ENCODE peak calls at places on chromosomes 13 and 19, in five cellular contexts. U is H1, Y is K562, C is HCT116, S is GM12878. M is an unnamed sample.

GRCh38 chr13:102400619-102401125 is 1.2 kb downstream of the FGF14 start:
- DNase-seq in U (no peak), Y (no peak), C (no peak), S (no peak), M (no peak)

GRCh38 chr13:75803175-75803611 is 167.1 kb downstream of the LMO7 start:
- DNase-seq in U (peak), Y (no peak), C (no peak), S (no peak), M (no peak)

GRCh38 chr13:48251616-48252081 is 18.6 kb downstream of the ITM2B start:
- DNase-seq in U (no peak), Y (no peak), C (no peak), S (no peak), M (no peak)

GRCh38 chr19:29858000-29858596 is 46.3 kb downstream of the CCNE1 start:
- DNase-seq in U (peak), Y (peak), C (no peak), S (no peak), M (no peak)

GRCh38 chr13:111460548-111461444 is 140.4 kb downstream of the TEX29 start:
- DNase-seq in U (peak), Y (peak), C (peak), S (no peak), M (peak)

GRCh38 chr13:112674412-112675383 is 15.1 kb upstream of the ATP11A start:
- DNase-seq in U (peak), Y (no peak), C (no peak), S (no peak), M (no peak)

GRCh38 chr19:277581-278165 is 13.5 kb downstream of the PLPP2 start:
- DNase-seq in U (peak), Y (peak), C (no peak), S (no peak), M (no peak)

GRCh38 chr13:46896346-46897138 is at the start of gene HTR2A:
- DNase-seq in U (no peak), Y (no peak), C (no peak), S (no peak), M (no peak)

GRCh38 chr19:30481823-30482222 is 109.6 kb downstream of the ZNF536 start:
- DNase-seq in U (no peak), Y (no peak), C (no peak), S (no peak), M (no peak)

GRCh38 chr13:98482476-98483444 is 94.1 kb downstream of the STK24 start:
- DNase-seq in U (no peak), Y (no peak), C (no peak), S (no peak), M (no peak)

GRCh38 chr13:48879854-48880253 is 95.9 kb upstream of the FNDC3A start:
- DNase-seq in U (no peak), Y (no peak), C (no peak), S (no peak), M (no peak)

GRCh38 chr19:35703343-35703742 is 1.0 kb upstream of the ZBTB32 start:
- DNase-seq in U (no peak), Y (no peak), C (no peak), S (no peak), M (no peak)

GRCh38 chr19:58538257-58539168 is 5.4 kb upstream of the TRIM28 start:
- DNase-seq in U (peak), Y (no peak), C (no peak), S (no peak), M (no peak)

GRCh38 chr19:2084993-2085720 is 11.0 kb downstream of the MOB3A start:
- DNase-seq in U (no peak), Y (peak), C (no peak), S (peak), M (no peak)

GRCh38 chr19:28641395-28641794 is 571.6 kb downstream of the UQCRFS1 start:
- DNase-seq in U (no peak), Y (no peak), C (no peak), S (no peak), M (no peak)

GRCh38 chr13:48977973-48978372 is 2.3 kb downstream of the FNDC3A start:
- DNase-seq in U (no peak), Y (no peak), C (no peak), S (no peak), M (no peak)

GRCh38 chr19:23281663-23282276 is 31.6 kb upstream of the ZNF724 start:
- DNase-seq in U (no peak), Y (no peak), C (no peak), S (no peak), M (peak)

GRCh38 chr13:88701551-88701950 is 1030.4 kb downstream of the SLITRK5 start:
- DNase-seq in U (no peak), Y (no peak), C (no peak), S (no peak), M (no peak)

GRCh38 chr19:32642771-32643170 is 32.2 kb downstream of the ANKRD27 start:
- DNase-seq in U (no peak), Y (no peak), C (no peak), S (no peak), M (no peak)

GRCh38 chr13:61410669-61411297 is 4.9 kb downstream of the PCDH20 start:
- DNase-seq in U (no peak), Y (peak), C (peak), S (no peak), M (peak)

GRCh38 chr19:7862413-7862951 is 11.7 kb downstream of the PRR36 start:
- DNase-seq in U (peak), Y (peak), C (peak), S (no peak), M (no peak)

GRCh38 chr19:38034153-38034835 is 127.3 kb downstream of the SIPA1L3 start:
- DNase-seq in U (no peak), Y (no peak), C (no peak), S (no peak), M (no peak)

GRCh38 chr13:81577601-81578000 is 1236.7 kb upstream of the SPRY2 start:
- DNase-seq in U (no peak), Y (no peak), C (no peak), S (no peak), M (no peak)

GRCh38 chr19:55472463-55472862 is 4.0 kb upstream of the ZNF628 start:
- DNase-seq in U (no peak), Y (no peak), C (peak), S (no peak), M (peak)

GRCh38 chr13:35741657-35742056 is 265.2 kb upstream of the MAB21L1 start:
- DNase-seq in U (no peak), Y (no peak), C (no peak), S (no peak), M (no peak)

GRCh38 chr13:40271931-40272775 is 394.3 kb downstream of the FOXO1 start:
- DNase-seq in U (no peak), Y (no peak), C (no peak), S (no peak), M (no peak)

GRCh38 chr13:40275155-40275554 is 391.3 kb downstream of the FOXO1 start:
- DNase-seq in U (no peak), Y (no peak), C (no peak), S (no peak), M (no peak)

GRCh38 chr13:40273173-40274000 is 393.1 kb downstream of the FOXO1 start:
- DNase-seq in U (no peak), Y (no peak), C (no peak), S (no peak), M (no peak)

GRCh38 chr13:40271511-40271910 is 394.9 kb downstream of the FOXO1 start:
- DNase-seq in U (no peak), Y (no peak), C (no peak), S (no peak), M (no peak)

GRCh38 chr13:40272776-40273139 is 393.7 kb downstream of the FOXO1 start:
- DNase-seq in U (no peak), Y (no peak), C (no peak), S (no peak), M (no peak)
- TF ChIP-seq SRF in U (no peak), Y (no peak), C (no peak), S (no peak), M (no peak)

DNA sequence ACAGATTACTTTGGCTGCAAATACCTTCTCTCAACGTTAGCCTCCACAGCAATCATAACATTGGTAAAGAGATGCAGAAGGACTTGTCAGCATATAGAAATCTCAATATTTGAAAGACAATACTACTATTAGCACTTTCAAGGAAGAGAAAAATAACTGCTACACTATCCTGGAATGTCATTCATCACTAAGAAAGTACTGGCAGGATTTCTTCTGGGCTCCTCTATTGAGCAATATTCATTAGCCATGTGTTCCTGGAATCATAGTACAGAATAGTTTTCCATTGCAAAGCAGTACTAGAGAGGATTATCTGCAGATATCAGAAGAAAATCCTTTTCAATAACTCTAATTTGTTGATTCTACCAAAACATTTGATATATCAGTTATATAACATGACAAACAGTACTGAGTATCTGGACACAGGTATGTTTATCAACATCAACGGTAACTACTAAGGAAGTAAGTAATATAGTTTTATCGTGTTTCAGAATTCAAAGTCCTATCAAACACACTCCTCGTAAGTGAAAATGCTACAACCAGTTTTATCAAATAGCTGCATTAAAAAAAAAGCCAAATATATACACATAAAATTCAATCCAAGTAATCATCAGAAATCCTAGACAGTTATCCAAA is 27.3 kb downstream of the INTS6 start:
- DNase-seq in U (no peak), Y (no peak), C (no peak), S (no peak), M (no peak)
- TF ChIP-seq SRF in U (no peak), Y (no peak), C (no peak), S (no peak), M (no peak)

GRCh38 chr13:40221460-40222201 is 444.8 kb downstream of the FOXO1 start:
- DNase-seq in U (no peak), Y (no peak), C (no peak), S (no peak), M (peak)
- TF ChIP-seq SRF in U (no peak), Y (no peak), C (no peak), S (no peak), M (no peak)

GRCh38 chr13:43874512-43875092 is 4.9 kb downstream of the CCDC122 start:
- DNase-seq in U (no peak), Y (peak), C (no peak), S (no peak), M (no peak)
- TF ChIP-seq SRF in U (no peak), Y (no peak), C (no peak), S (no peak), M (no peak)

DNA sequence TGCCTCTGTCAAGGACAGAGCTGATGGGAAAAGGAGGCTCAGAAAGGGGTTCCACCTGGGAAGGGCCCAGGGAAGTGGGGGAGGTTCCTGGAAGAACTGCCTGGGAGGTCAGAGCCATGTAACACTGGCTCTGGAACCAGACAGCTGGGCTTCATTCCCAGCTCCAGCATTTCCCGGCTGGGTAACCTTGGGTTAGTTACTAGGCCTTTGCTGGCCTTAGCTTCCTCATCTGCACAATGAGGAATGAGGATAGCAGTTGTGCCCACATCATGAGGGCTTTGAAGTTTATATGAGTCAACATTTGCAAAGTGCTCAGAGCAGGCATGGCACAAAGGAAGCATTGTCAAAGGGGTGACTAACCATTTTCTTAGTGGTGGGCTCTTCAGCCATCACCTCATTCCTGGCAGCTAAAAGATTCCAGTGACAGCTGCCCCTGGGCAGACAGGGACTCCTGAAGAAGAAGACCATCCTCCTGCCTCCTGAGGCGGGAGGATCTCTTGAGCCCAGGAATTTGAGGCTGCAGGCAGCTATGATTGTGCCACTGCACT is 1.7 kb upstream of the DNAJB1 start:
- DNase-seq in U (no peak), Y (no peak), C (peak), S (no peak), M (peak)
- TF ChIP-seq SRF in U (no peak), Y (no peak), C (no peak), S (no peak), M (no peak)

GRCh38 chr19:18772620-18773587 is 18.2 kb downstream of the COMP start:
- DNase-seq in U (no peak), Y (no peak), C (no peak), S (no peak), M (no peak)
- TF ChIP-seq SRF in U (no peak), Y (no peak), C (no peak), S (no peak), M (no peak)

GRCh38 chr13:74039667-74040066 is 94.5 kb downstream of the KLF12 start:
- DNase-seq in U (no peak), Y (no peak), C (no peak), S (no peak), M (no peak)

GRCh38 chr13:74036373-74036772 is 97.8 kb downstream of the KLF12 start:
- DNase-seq in U (no peak), Y (no peak), C (no peak), S (no peak), M (no peak)

GRCh38 chr13:74037762-74038161 is 96.4 kb downstream of the KLF12 start:
- DNase-seq in U (no peak), Y (no peak), C (no peak), S (no peak), M (no peak)

GRCh38 chr13:74039154-74039553 is 95.0 kb downstream of the KLF12 start:
- DNase-seq in U (no peak), Y (no peak), C (no peak), S (no peak), M (no peak)

DNA sequence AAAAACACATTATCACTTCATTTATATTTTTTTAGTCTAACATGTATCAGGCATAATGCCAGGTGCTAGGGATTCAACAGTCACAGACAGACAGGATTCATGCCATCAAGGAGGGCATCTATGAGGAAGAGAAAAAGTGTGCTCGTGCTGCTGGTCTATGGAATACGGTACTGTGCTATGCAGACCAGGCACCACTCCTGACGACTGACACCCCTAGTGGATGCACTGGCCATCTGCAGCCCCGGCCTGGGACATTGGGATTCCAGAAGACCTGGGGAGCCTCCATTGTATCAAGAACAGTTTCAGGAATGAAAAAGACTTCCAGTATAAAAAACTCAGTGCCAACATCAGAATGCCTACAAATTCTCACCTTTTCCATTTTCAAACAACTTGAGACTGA is 94.0 kb downstream of the KLF12 start:
- DNase-seq in U (peak), Y (peak), C (peak), S (no peak), M (peak)
- TF ChIP-seq SRF in U (no peak), Y (no peak), C (no peak), S (no peak), M (peak)

DNA sequence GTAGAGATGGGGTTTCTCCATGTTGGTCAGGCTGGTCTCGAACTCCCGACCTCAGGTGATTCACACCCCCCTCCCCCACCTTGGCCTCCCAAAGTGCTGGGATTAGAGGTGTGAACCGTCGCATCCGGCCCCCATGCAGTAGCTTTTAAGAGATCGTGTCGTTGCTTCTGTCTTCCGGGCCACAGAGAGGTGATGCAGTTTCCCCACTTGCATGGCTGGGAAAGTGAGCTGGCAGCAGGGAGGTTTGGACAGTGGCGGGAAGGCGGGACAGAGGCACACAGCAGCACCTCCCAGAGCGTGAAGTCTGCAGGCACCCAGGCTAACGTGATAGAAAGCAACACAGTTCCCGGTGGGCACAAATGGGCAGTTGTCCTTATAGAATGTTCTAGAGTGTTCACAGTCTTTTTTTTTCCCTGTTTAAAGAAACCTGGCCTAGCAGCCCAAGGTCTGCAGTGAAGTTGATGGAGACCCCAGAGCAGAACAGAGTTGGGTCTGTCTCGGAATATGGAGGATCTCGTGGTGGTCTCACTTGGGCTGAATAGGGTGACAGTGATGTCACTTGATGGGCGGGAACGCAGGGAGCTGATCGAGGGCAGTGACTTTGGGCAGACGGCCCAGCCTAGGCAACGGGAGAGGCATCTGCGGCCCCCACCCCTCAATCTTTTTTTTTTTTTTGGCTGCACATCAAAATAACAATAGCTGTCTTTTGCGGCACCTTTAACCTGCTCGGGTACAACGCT is 4.9 kb downstream of the UHRF1 start:
- DNase-seq in U (no peak), Y (no peak), C (no peak), S (no peak), M (no peak)
- TF ChIP-seq SRF in U (no peak), Y (no peak), C (no peak), S (no peak), M (no peak)

DNA sequence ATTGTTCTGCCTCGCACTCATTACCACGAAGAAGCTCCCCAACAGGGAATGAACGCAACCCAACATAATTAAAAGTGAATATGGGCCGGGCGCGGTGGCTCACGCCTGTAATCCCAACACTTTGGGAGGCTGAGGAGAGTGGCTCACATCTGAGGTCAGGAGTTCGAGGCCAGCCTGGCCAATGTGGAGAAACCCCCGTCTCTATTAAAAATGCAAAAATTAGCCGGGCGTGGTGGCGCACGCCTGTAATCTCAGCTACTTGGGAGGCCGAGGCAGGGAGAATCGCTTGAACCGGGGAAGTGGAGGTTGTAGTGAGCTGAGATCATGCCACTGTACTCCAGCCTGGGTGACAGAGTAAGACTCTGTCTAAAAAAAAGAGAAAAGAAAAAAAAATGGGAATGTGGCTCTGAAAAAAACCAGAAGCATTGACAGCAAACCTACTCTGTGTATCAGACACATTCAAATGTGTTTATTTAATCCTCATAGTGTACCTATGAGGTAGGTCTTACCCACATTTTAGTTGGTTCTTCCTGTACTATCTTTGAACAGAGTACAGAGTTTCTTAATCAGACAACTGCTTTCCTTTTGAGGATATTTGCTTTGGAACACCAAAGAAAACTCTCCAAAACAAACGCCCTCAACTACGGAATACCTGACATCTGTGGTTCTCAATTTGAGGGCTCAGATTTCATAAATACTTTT is 70.0 kb downstream of the NUFIP1 start:
- DNase-seq in U (no peak), Y (no peak), C (no peak), S (no peak), M (no peak)
- TF ChIP-seq SRF in U (no peak), Y (no peak), C (no peak), S (no peak), M (no peak)

GRCh38 chr19:44499962-44500949 is at the start of gene ZNF180:
- DNase-seq in U (peak), Y (peak), C (peak), S (peak), M (peak)

GRCh38 chr19:44496711-44497110 is 3.6 kb downstream of the ZNF180 start:
- DNase-seq in U (no peak), Y (no peak), C (no peak), S (no peak), M (no peak)

GRCh38 chr19:44498988-44499387 is 1.3 kb downstream of the ZNF180 start:
- DNase-seq in U (no peak), Y (no peak), C (no peak), S (no peak), M (no peak)

GRCh38 chr19:44499559-44499958 is 763 bp downstream of the ZNF180 start:
- DNase-seq in U (no peak), Y (no peak), C (no peak), S (no peak), M (no peak)
- TF ChIP-seq SRF in U (no peak), Y (no peak), C (no peak), S (no peak), M (no peak)

M was measured in HepG2.